ENCODE peak calls at places on chromosomes 3 and 15, in five cellular contexts. S, R, G, F and E are unnamed samples.

GRCh38 chr15:98845138-98845884 is 162.3 kb downstream of the PGPEP1L start:
- DNase-seq in F (no peak), R (no peak), G (no peak), S (no peak), E (no peak)

GRCh38 chr3:155744626-155745324 is at the start of gene PLCH1:
- DNase-seq in G (peak; percentile 59), S (peak; percentile 41), R (peak; percentile 81), F (no peak), E (peak; percentile 81)

GRCh38 chr3:140077406-140077805 is 142.4 kb downstream of the CLSTN2 start:
- DNase-seq in F (no peak), S (no peak), G (no peak), R (no peak), E (no peak)

GRCh38 chr15:92580021-92580420 is 75.6 kb downstream of the FAM174B start:
- DNase-seq in S (no peak), R (no peak), G (no peak), F (no peak), E (no peak)

GRCh38 chr3:26622634-26623408 is at the start of gene LRRC3B:
- DNase-seq in R (peak; percentile 42), S (no peak), G (peak; percentile 30), F (no peak), E (peak; percentile 70)

GRCh38 chr3:111936191-111936841 is 42.5 kb upstream of the ABHD10 start:
- DNase-seq in S (no peak), G (no peak), R (no peak), F (peak; percentile 63), E (no peak)

GRCh38 chr3:182370949-182371348 is 422.4 kb upstream of the ATP11B start:
- DNase-seq in F (no peak), S (no peak), G (no peak), R (no peak), E (no peak)

GRCh38 chr15:77025471-77025901 is 30.6 kb downstream of the PSTPIP1 start:
- DNase-seq in F (no peak), R (no peak), G (peak; percentile 6), S (no peak), E (no peak)

GRCh38 chr3:66386925-66387650 is 113.7 kb downstream of the LRIG1 start:
- DNase-seq in R (no peak), F (no peak), G (no peak), S (no peak), E (no peak)

GRCh38 chr3:105368575-105369500 is 2.1 kb downstream of the ALCAM start:
- DNase-seq in R (peak; percentile 62), G (peak; percentile 13), S (peak; percentile 36), F (no peak), E (no peak)

GRCh38 chr3:59678042-59678707 is 628.4 kb upstream of the CFAP20DC start:
- DNase-seq in F (no peak), S (no peak), G (no peak), R (peak; percentile 32), E (no peak)

GRCh38 chr3:183555541-183556081 is at the start of gene KLHL6:
- DNase-seq in F (no peak), R (no peak), G (no peak), S (no peak), E (no peak)

GRCh38 chr3:41290736-41291135 is 91.4 kb downstream of the CTNNB1 start:
- DNase-seq in S (no peak), G (no peak), F (no peak), R (no peak), E (no peak)

GRCh38 chr3:50352762-50353161 is 2.1 kb downstream of the CYB561D2 start:
- DNase-seq in G (no peak), S (no peak), F (no peak), R (no peak), E (peak; percentile 31)